ENCODE peak calls at places on chromosomes 5 and 9, in six cellular contexts. K is GM23248, Q is AG04450, Z is skeletal muscle cell, R is adipocyte, S is epithelial cell of esophagus. N is an unnamed sample.

GRCh38 chr9:127897194-127897692 is 2.2 kb downstream of the ST6GALNAC6 start:
- DNase-seq in K (peak), Q (peak), Z (peak), R (peak), S (no peak), N (no peak)

GRCh38 chr5:74017112-74017511 is 391.1 kb downstream of the ARHGEF28 start:
- DNase-seq in K (peak), Q (no peak), Z (no peak), R (no peak), S (peak), N (no peak)

GRCh38 chr5:53037141-53037859 is 48.1 kb downstream of the ITGA2 start:
- DNase-seq in K (peak), Q (no peak), Z (peak), R (peak), S (peak), N (no peak)

GRCh38 chr5:10036136-10036535 is 213.6 kb downstream of the ATPSCKMT start:
- DNase-seq in K (peak), Q (no peak), Z (peak), R (peak), S (peak), N (peak)

GRCh38 chr5:173639-174600 is 17.4 kb upstream of the LRRC14B start:
- DNase-seq in K (no peak), Q (no peak), Z (no peak), R (no peak), S (no peak), N (no peak)

GRCh38 chr9:23683476-23684095 is 142.5 kb downstream of the ELAVL2 start:
- DNase-seq in K (no peak), Q (no peak), Z (no peak), R (peak), S (no peak), N (no peak)

GRCh38 chr9:18296702-18297531 is 177.0 kb upstream of the ADAMTSL1 start:
- DNase-seq in K (peak), Q (no peak), Z (no peak), R (peak), S (peak), N (peak)

GRCh38 chr9:93826905-93827544 is 128.1 kb downstream of the BARX1 start:
- DNase-seq in K (no peak), Q (no peak), Z (no peak), R (no peak), S (no peak), N (no peak)

GRCh38 chr5:63535840-63536602 is 426.2 kb downstream of the HTR1A start:
- DNase-seq in K (no peak), Q (no peak), Z (no peak), R (no peak), S (no peak), N (no peak)

GRCh38 chr9:90014421-90014820 is 409.6 kb downstream of the GADD45G start:
- DNase-seq in K (no peak), Q (no peak), Z (no peak), R (no peak), S (peak), N (no peak)

GRCh38 chr9:79581794-79582193 is 10.0 kb downstream of the TLE4 start:
- DNase-seq in K (peak), Q (peak), Z (peak), R (peak), S (peak), N (peak)

GRCh38 chr5:40307076-40307475 is 372.6 kb upstream of the PTGER4 start:
- DNase-seq in K (no peak), Q (no peak), Z (no peak), R (no peak), S (no peak), N (no peak)

GRCh38 chr9:101433229-101433628 is 2.3 kb downstream of the ALDOB start:
- DNase-seq in K (no peak), Q (no peak), Z (no peak), R (no peak), S (no peak), N (no peak)

GRCh38 chr5:62138607-62139006 is 167.4 kb upstream of the KIF2A start:
- DNase-seq in K (no peak), Q (no peak), Z (no peak), R (no peak), S (no peak), N (no peak)

GRCh38 chr5:135203593-135204036 is 169.6 kb upstream of the PITX1 start:
- DNase-seq in K (peak), Q (no peak), Z (no peak), R (peak), S (peak), N (no peak)

GRCh38 chr9:21883642-21884041 is 81.2 kb downstream of the MTAP start:
- DNase-seq in K (no peak), Q (no peak), Z (no peak), R (no peak), S (no peak), N (no peak)

GRCh38 chr5:129698661-129699060 is 49.2 kb upstream of the MINAR2 start:
- DNase-seq in K (no peak), Q (no peak), Z (no peak), R (peak), S (no peak), N (no peak)

GRCh38 chr5:143304836-143305475 is 98.5 kb downstream of the NR3C1 start:
- DNase-seq in K (no peak), Q (no peak), Z (no peak), R (no peak), S (no peak), N (no peak)

GRCh38 chr9:100167912-100168775 is 69.1 kb downstream of the INVS start:
- DNase-seq in K (peak), Q (no peak), Z (no peak), R (peak), S (no peak), N (no peak)

GRCh38 chr5:43161244-43161643 is 30.8 kb upstream of the NIM1K start:
- DNase-seq in K (no peak), Q (no peak), Z (no peak), R (no peak), S (no peak), N (no peak)

GRCh38 chr5:76367623-76368366 is 35.3 kb upstream of the IQGAP2 start:
- DNase-seq in K (peak), Q (no peak), Z (no peak), R (no peak), S (peak), N (no peak)

GRCh38 chr5:37979559-37979958 is 139.7 kb upstream of the GDNF start:
- DNase-seq in K (no peak), Q (no peak), Z (no peak), R (no peak), S (no peak), N (no peak)

GRCh38 chr5:139461698-139462097 is 845 bp downstream of the ECSCR start:
- DNase-seq in K (peak), Q (peak), Z (no peak), R (peak), S (peak), N (no peak)

GRCh38 chr9:114552716-114553115 is 34.9 kb upstream of the ATP6V1G1 start:
- DNase-seq in K (peak), Q (no peak), Z (no peak), R (no peak), S (peak), N (no peak)

GRCh38 chr9:87810008-87810407 is 72.7 kb upstream of the SPATA31E1 start:
- DNase-seq in K (no peak), Q (no peak), Z (no peak), R (no peak), S (no peak), N (no peak)

DNA sequence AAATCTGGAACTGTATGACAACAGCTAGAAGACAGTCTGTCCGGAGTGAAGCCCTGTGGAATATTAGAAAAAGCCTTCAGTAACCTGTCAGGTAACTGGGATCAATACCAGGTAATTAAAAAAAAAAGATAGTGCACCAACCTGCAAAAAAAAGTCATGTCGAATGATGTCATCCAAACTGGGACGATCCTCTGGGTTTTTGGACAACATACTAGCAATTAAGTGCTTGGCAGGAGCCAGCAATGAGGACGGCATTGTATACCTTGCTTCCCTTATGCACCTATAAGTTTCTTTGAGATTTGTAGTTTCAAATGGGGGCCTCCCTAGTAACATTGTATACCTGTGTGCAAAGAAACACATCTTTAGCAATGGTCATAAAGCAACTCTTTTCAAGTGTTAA is 2.8 kb downstream of the PLK2 start:
- DNase-seq in K (no peak), Q (no peak), Z (no peak), R (no peak), S (peak), N (no peak)
- H3K4me3 ChIP-seq in K (peak), Q (peak), Z (peak), R (peak), S (peak), N (peak)

DNA sequence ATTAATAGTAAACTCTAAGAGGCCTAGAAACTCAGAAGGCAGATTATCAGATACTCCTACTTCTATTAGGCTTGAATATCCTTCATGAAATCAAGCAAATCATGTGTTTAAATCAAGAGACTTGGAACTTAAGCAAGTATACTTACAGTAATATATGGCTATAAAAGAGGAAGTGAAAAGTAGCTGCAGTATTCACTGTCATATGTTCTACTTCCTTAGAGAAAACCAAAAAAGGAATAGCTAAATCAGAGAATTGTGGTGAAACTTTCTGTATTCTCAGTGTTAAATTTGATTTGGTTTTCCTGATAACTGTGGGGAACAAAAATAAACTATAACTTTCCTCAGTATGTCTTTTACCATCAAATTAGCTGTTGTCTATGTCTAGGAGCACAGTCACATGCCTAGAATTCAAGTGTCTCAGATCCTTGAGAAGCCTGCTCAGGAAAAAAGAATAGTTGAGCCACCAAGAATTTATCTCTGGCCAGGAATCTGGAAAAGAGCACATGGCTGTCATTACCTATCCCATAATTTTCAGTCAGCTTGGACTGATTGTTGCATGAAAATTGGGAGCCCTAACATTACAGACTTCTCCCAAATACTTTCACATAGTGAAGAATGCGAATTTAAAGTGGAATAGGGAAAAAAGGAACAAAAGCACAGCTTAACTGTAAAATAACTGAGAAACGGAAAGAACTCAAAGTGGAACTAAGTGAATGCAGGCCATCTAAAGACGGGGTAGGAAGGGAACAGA is 1.7 kb downstream of the FKBP15 start:
- DNase-seq in K (no peak), Q (no peak), Z (no peak), R (no peak), S (no peak), N (no peak)
- H3K4me3 ChIP-seq in K (peak), Q (peak), Z (peak), R (peak), S (no peak), N (peak)

GRCh38 chr9:94867842-94868312 is 141.4 kb downstream of the AOPEP start:
- DNase-seq in K (peak), Q (peak), Z (peak), R (peak), S (peak), N (peak)
- H3K4me3 ChIP-seq in K (peak), Q (peak), Z (no peak), R (peak), S (no peak), N (no peak)

GRCh38 chr9:29214162-29214520 is 1640.9 kb upstream of the C9orf72 start:
- DNase-seq in K (no peak), Q (no peak), Z (no peak), R (no peak), S (peak), N (no peak)
- H3K4me3 ChIP-seq in K (no peak), Q (no peak), Z (peak), R (peak), S (peak), N (peak)

N was measured in astrocyte of the cerebellum.